ENCODE peak calls at places on chromosomes 6 and 20, in eight cellular contexts. D is dorsolateral prefrontal cortex, Y is GM06990, X is AG04449, U is heart left ventricle, W is mucosa of descending colon, T is pancreas, J is Caco-2. M is an unnamed sample.

GRCh38 chr6:28922841-28923317 is 906 bp downstream of the TRIM27 start:
- DNase-seq in D (no peak), Y (no peak), X (no peak), U (no peak), W (peak), T (peak), J (no peak), M (no peak)

GRCh38 chr6:24125980-24126379 is at the start of gene NRSN1:
- DNase-seq in D (peak), Y (no peak), X (no peak), U (no peak), W (peak), T (peak), J (no peak), M (no peak)

GRCh38 chr6:170108890-170109587 is 181.8 kb downstream of the DLL1 start:
- DNase-seq in D (peak), Y (no peak), X (no peak), U (peak), W (no peak), T (no peak), J (no peak), M (no peak)

GRCh38 chr6:149114167-149114566 is 203.3 kb upstream of the TAB2 start:
- DNase-seq in D (peak), Y (no peak), X (no peak), U (peak), W (no peak), T (no peak), J (no peak), M (no peak)

GRCh38 chr20:42179768-42180167 is 561.6 kb upstream of the CHD6 start:
- DNase-seq in D (no peak), Y (no peak), X (no peak), U (no peak), W (peak), T (no peak), J (peak), M (no peak)

GRCh38 chr20:62551408-62552323 is 75.9 kb upstream of the GATA5 start:
- DNase-seq in D (no peak), Y (no peak), X (no peak), U (no peak), W (no peak), T (no peak), J (no peak), M (no peak)

GRCh38 chr6:16276991-16277981 is 38.9 kb downstream of the GMPR start:
- DNase-seq in D (no peak), Y (no peak), X (peak), U (peak), W (peak), T (no peak), J (peak), M (peak)

GRCh38 chr6:132399376-132400074 is 1.8 kb downstream of the MOXD1 start:
- DNase-seq in D (no peak), Y (no peak), X (peak), U (no peak), W (no peak), T (no peak), J (no peak), M (no peak)

GRCh38 chr20:38383147-38383546 is 36.9 kb downstream of the LBP start:
- DNase-seq in D (no peak), Y (no peak), X (no peak), U (no peak), W (no peak), T (no peak), J (peak), M (no peak)

GRCh38 chr20:59333260-59333845 is 32.9 kb downstream of the EDN3 start:
- DNase-seq in D (no peak), Y (no peak), X (no peak), U (no peak), W (peak), T (no peak), J (no peak), M (no peak)

GRCh38 chr6:117711369-117711768 is 36.1 kb downstream of the NUS1 start:
- DNase-seq in D (no peak), Y (no peak), X (no peak), U (no peak), W (no peak), T (no peak), J (peak), M (no peak)

GRCh38 chr6:167091149-167092107 is 31.5 kb upstream of the CCR6 start:
- DNase-seq in D (no peak), Y (peak), X (no peak), U (no peak), W (no peak), T (no peak), J (no peak), M (no peak)

GRCh38 chr6:135830452-135830851 is 21.0 kb upstream of the PDE7B start:
- DNase-seq in D (no peak), Y (no peak), X (peak), U (no peak), W (no peak), T (no peak), J (no peak), M (peak)

GRCh38 chr6:38443750-38444149 is 196.0 kb downstream of the BTBD9 start:
- DNase-seq in D (no peak), Y (no peak), X (no peak), U (no peak), W (no peak), T (no peak), J (no peak), M (no peak)

GRCh38 chr6:117531346-117531745 is 48.9 kb downstream of the DCBLD1 start:
- DNase-seq in D (no peak), Y (no peak), X (no peak), U (no peak), W (no peak), T (no peak), J (no peak), M (no peak)

GRCh38 chr20:8862092-8862491 is 206.8 kb upstream of the PLCB4 start:
- DNase-seq in D (no peak), Y (no peak), X (no peak), U (no peak), W (no peak), T (no peak), J (no peak), M (no peak)

GRCh38 chr6:40485300-40485699 is 101.9 kb downstream of the LRFN2 start:
- DNase-seq in D (no peak), Y (no peak), X (no peak), U (no peak), W (no peak), T (no peak), J (no peak), M (no peak)

GRCh38 chr6:116444092-116444491 is 17.1 kb upstream of the CALHM6 start:
- DNase-seq in D (no peak), Y (no peak), X (no peak), U (no peak), W (no peak), T (no peak), J (no peak), M (no peak)

GRCh38 chr6:20583447-20583806 is 49.2 kb downstream of the CDKAL1 start:
- DNase-seq in D (no peak), Y (no peak), X (no peak), U (no peak), W (no peak), T (no peak), J (no peak), M (no peak)

GRCh38 chr6:35668708-35669440 is 19.8 kb downstream of the FKBP5 start:
- DNase-seq in D (no peak), Y (no peak), X (no peak), U (no peak), W (no peak), T (no peak), J (no peak), M (no peak)

GRCh38 chr20:8082999-8083398 is 49.1 kb upstream of the PLCB1 start:
- DNase-seq in D (no peak), Y (no peak), X (no peak), U (no peak), W (no peak), T (no peak), J (no peak), M (no peak)

GRCh38 chr20:49210101-49210749 is 9.0 kb upstream of the DDX27 start:
- DNase-seq in D (no peak), Y (no peak), X (no peak), U (no peak), W (no peak), T (no peak), J (no peak), M (no peak)

GRCh38 chr6:54877713-54878317 is 31.2 kb downstream of the FAM83B start:
- DNase-seq in D (no peak), Y (peak), X (no peak), U (no peak), W (no peak), T (no peak), J (no peak), M (peak)

GRCh38 chr20:226958-227357 is at the start of gene DEFB129:
- DNase-seq in D (no peak), Y (no peak), X (no peak), U (no peak), W (no peak), T (no peak), J (no peak), M (no peak)

GRCh38 chr20:45405566-45406259 is 2.4 kb upstream of the DBNDD2 start:
- DNase-seq in D (no peak), Y (no peak), X (no peak), U (peak), W (peak), T (no peak), J (peak), M (no peak)

GRCh38 chr20:32312718-32313424 is 35.4 kb downstream of the KIF3B start:
- DNase-seq in D (no peak), Y (no peak), X (no peak), U (no peak), W (no peak), T (no peak), J (peak), M (no peak)

GRCh38 chr6:165573671-165574070 is 89.4 kb downstream of the PDE10A start:
- DNase-seq in D (no peak), Y (no peak), X (no peak), U (peak), W (no peak), T (peak), J (peak), M (no peak)

GRCh38 chr20:46631212-46631869 is 19.9 kb downstream of the SLC13A3 start:
- DNase-seq in D (no peak), Y (no peak), X (no peak), U (no peak), W (no peak), T (no peak), J (peak), M (no peak)

GRCh38 chr6:132749111-132749510 is 8.6 kb downstream of the VNN2 start:
- DNase-seq in D (no peak), Y (no peak), X (no peak), U (no peak), W (no peak), T (no peak), J (no peak), M (no peak)

GRCh38 chr6:35128496-35128895 is 12.6 kb downstream of the TCP11 start:
- DNase-seq in D (no peak), Y (no peak), X (peak), U (no peak), W (no peak), T (no peak), J (no peak), M (no peak)

GRCh38 chr6:11036977-11037430 is 7.1 kb downstream of the ELOVL2 start:
- DNase-seq in D (no peak), Y (no peak), X (no peak), U (no peak), W (no peak), T (no peak), J (no peak), M (no peak)

GRCh38 chr6:11042025-11042749 is 1.9 kb downstream of the ELOVL2 start:
- DNase-seq in D (no peak), Y (no peak), X (no peak), U (no peak), W (no peak), T (no peak), J (no peak), M (no peak)

GRCh38 chr6:11042750-11043551 is 1.2 kb downstream of the ELOVL2 start:
- DNase-seq in D (no peak), Y (no peak), X (no peak), U (no peak), W (no peak), T (no peak), J (no peak), M (peak)

GRCh38 chr6:11039040-11039439 is 5.1 kb downstream of the ELOVL2 start:
- DNase-seq in D (no peak), Y (no peak), X (no peak), U (no peak), W (no peak), T (no peak), J (no peak), M (no peak)

GRCh38 chr6:11040134-11040533 is 4.0 kb downstream of the ELOVL2 start:
- DNase-seq in D (no peak), Y (no peak), X (no peak), U (no peak), W (no peak), T (no peak), J (no peak), M (no peak)
- H3K4me3 ChIP-seq in D (no peak), Y (no peak), X (no peak), U (no peak), W (no peak), T (no peak), J (no peak), M (no peak)

GRCh38 chr20:61295726-61296628 is 43.9 kb downstream of the CDH4 start:
- DNase-seq in D (no peak), Y (no peak), X (no peak), U (no peak), W (no peak), T (no peak), J (no peak), M (no peak)
- TF ChIP-seq CTCF in D (no peak), Y (no peak), X (no peak), U (no peak), W (no peak), T (no peak), J (no peak), M (peak)

DNA sequence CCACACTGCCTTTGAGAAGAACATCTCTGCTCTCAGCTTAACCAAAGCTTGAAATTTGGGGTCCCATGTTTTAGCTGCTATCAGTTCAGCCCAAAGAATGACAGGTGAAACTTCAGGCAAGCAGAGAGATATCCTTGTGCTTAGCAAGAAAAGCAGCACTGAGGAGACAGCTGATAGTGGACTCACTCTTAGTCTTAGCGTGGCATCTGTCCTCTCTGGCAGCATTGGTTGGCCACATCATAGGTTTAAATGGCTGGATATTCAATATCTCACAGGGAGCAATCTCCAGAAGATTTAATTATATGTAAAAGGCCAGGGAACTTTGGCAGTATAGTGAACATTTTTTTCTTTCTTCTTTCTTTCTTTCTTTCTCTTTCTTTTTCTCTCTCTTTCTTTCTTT is 131.1 kb upstream of the SGK1 start:
- DNase-seq in D (no peak), Y (no peak), X (no peak), U (no peak), W (no peak), T (no peak), J (no peak), M (no peak)
- H3K4me3 ChIP-seq in D (no peak), Y (no peak), X (no peak), U (no peak), W (no peak), T (no peak), J (no peak), M (no peak)

GRCh38 chr6:100464162-100464851 is 414 bp downstream of the SIM1 start:
- DNase-seq in D (no peak), Y (no peak), X (no peak), U (no peak), W (no peak), T (no peak), J (no peak), M (no peak)
- TF ChIP-seq CTCF in D (no peak), Y (no peak), X (no peak), U (no peak), W (no peak), T (no peak), J (no peak), M (no peak)

DNA sequence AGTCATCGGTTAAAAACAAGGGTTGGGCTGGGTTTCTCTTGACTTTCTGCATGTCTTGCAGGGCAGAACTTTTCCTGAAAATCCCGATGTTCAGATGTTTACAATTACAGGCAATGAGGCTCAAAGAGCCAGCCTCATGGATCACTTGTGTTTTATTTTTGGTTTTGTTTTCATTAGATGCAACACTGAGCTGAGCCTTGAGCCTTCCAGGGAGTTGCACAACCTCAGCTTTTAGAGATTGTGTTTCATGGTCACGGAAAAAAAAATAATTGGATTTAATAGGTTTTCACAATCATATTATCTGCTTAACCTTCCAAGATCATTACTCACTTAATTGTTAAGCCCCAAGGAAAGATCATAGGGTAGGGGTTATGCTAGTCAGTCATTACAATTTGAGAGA is 288.1 kb upstream of the PRDM1 start:
- DNase-seq in D (no peak), Y (no peak), X (peak), U (no peak), W (peak), T (no peak), J (no peak), M (no peak)
- H3K4me3 ChIP-seq in D (no peak), Y (no peak), X (peak), U (no peak), W (no peak), T (no peak), J (no peak), M (no peak)

GRCh38 chr6:67493682-67494081 is 1141.4 kb upstream of the ADGRB3 start:
- DNase-seq in D (no peak), Y (no peak), X (no peak), U (no peak), W (no peak), T (no peak), J (no peak), M (no peak)

GRCh38 chr6:67496191-67496590 is 1138.9 kb upstream of the ADGRB3 start:
- DNase-seq in D (no peak), Y (no peak), X (no peak), U (no peak), W (no peak), T (no peak), J (no peak), M (no peak)

GRCh38 chr6:67501738-67502137 is 1133.3 kb upstream of the ADGRB3 start:
- DNase-seq in D (no peak), Y (no peak), X (no peak), U (no peak), W (no peak), T (no peak), J (no peak), M (no peak)

GRCh38 chr6:67497749-67498148 is 1137.3 kb upstream of the ADGRB3 start:
- DNase-seq in D (no peak), Y (no peak), X (no peak), U (no peak), W (no peak), T (no peak), J (no peak), M (no peak)
- TF ChIP-seq CTCF in D (no peak), Y (no peak), X (no peak), U (no peak), W (no peak), T (no peak), J (no peak), M (no peak)

DNA sequence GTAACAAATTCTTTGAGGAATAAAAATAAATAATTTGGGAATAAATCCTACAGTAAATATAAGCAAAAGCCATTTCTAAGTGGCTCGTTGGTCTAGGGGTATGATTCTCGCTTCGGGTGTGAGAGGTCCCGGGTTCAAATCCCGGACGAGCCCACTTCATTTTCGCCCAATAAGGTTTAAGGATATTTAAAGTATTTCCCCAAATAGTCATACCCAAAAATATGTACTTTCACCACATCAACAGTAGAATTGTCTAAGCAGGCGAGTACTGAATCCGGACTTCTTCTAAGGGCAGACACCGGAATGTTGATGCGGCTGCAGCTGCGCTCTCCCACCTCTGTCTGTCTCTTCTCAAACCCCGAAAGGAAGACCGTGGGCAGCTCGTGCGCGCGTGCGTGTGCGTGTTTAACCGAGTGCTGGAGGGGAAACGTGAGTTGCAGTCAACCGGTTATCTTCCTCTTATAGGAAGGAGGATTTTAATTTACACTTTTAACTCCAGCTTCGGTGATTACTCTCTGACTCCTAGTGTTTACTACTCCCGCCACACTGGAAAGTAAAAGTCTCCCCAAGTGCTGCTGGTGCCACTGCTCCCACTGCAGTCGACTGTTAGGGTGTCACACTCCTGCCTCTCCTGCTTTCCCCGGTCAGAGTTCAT is 155.7 kb upstream of the PRSS16 start:
- DNase-seq in D (no peak), Y (peak), X (peak), U (no peak), W (no peak), T (no peak), J (peak), M (peak)
- H3K4me3 ChIP-seq in D (peak), Y (peak), X (peak), U (peak), W (no peak), T (no peak), J (peak), M (peak)

M was measured in epithelial cell of proximal tubule.